ENCODE peak calls at places on chromosomes 12 and 14, in nine cellular contexts. G, C, U, B, L, Y, S, J and A are unnamed samples.

GRCh38 chr12:2277492-2278153 is 224.8 kb downstream of the CACNA1C start:
- DNase-seq in G (no peak), C (no peak), U (no peak), B (no peak), L (no peak), Y (no peak), S (no peak), J (no peak), A (no peak)

GRCh38 chr14:20782280-20782890 is 1.3 kb downstream of the RNASE6 start:
- DNase-seq in G (no peak), C (peak), U (no peak), B (peak), L (peak), Y (no peak), S (no peak), J (peak), A (peak)

GRCh38 chr12:38157274-38157932 is 159.2 kb upstream of the ALG10B start:
- DNase-seq in G (no peak), C (no peak), U (no peak), B (no peak), L (no peak), Y (no peak), S (no peak), J (no peak), A (no peak)

GRCh38 chr12:45217846-45218245 is 2.0 kb downstream of the ANO6 start:
- DNase-seq in G (peak), C (no peak), U (no peak), B (no peak), L (no peak), Y (peak), S (no peak), J (no peak), A (no peak)

GRCh38 chr12:89370850-89371249 is 18.5 kb upstream of the DUSP6 start:
- DNase-seq in G (peak), C (no peak), U (peak), B (no peak), L (no peak), Y (no peak), S (no peak), J (no peak), A (peak)

GRCh38 chr14:32648434-32648833 is 290.2 kb upstream of the NPAS3 start:
- DNase-seq in G (peak), C (no peak), U (no peak), B (no peak), L (peak), Y (no peak), S (no peak), J (no peak), A (peak)

GRCh38 chr12:46402861-46403731 is 30.5 kb upstream of the SLC38A2 start:
- DNase-seq in G (peak), C (no peak), U (no peak), B (no peak), L (no peak), Y (no peak), S (no peak), J (no peak), A (peak)

GRCh38 chr14:96281486-96281885 is 25.5 kb downstream of the BDKRB1 start:
- DNase-seq in G (no peak), C (no peak), U (no peak), B (no peak), L (no peak), Y (no peak), S (no peak), J (no peak), A (no peak)

GRCh38 chr14:95498622-95499353 is 17.7 kb downstream of the SYNE3 start:
- DNase-seq in G (no peak), C (no peak), U (no peak), B (no peak), L (peak), Y (no peak), S (peak), J (no peak), A (no peak)

GRCh38 chr14:76780875-76781647 is 19.8 kb downstream of the VASH1 start:
- DNase-seq in G (no peak), C (no peak), U (no peak), B (no peak), L (no peak), Y (no peak), S (peak), J (no peak), A (no peak)

GRCh38 chr12:104063712-104064030 is 660 bp upstream of the HCFC2 start:
- DNase-seq in G (no peak), C (no peak), U (no peak), B (no peak), L (no peak), Y (peak), S (no peak), J (no peak), A (no peak)

GRCh38 chr12:63068857-63069442 is 82.1 kb downstream of the AVPR1A start:
- DNase-seq in G (peak), C (peak), U (peak), B (peak), L (peak), Y (peak), S (peak), J (peak), A (peak)

GRCh38 chr12:40146800-40147797 is 41.2 kb upstream of the SLC2A13 start:
- DNase-seq in G (no peak), C (no peak), U (no peak), B (no peak), L (no peak), Y (no peak), S (no peak), J (no peak), A (no peak)

GRCh38 chr12:106027286-106027685 is 111.5 kb downstream of the NUAK1 start:
- DNase-seq in G (no peak), C (no peak), U (no peak), B (no peak), L (no peak), Y (no peak), S (no peak), J (no peak), A (no peak)

GRCh38 chr12:31650927-31651326 is 8.6 kb upstream of the ETFBKMT start:
- DNase-seq in G (no peak), C (no peak), U (no peak), B (no peak), L (peak), Y (no peak), S (no peak), J (no peak), A (no peak)

GRCh38 chr14:93347850-93348249 is 868 bp downstream of the COX8C start:
- DNase-seq in G (no peak), C (no peak), U (no peak), B (no peak), L (no peak), Y (no peak), S (no peak), J (peak), A (no peak)

GRCh38 chr14:23171251-23171975 is 12.0 kb downstream of the SLC7A8 start:
- DNase-seq in G (peak), C (no peak), U (no peak), B (no peak), L (no peak), Y (no peak), S (no peak), J (no peak), A (no peak)

DNA sequence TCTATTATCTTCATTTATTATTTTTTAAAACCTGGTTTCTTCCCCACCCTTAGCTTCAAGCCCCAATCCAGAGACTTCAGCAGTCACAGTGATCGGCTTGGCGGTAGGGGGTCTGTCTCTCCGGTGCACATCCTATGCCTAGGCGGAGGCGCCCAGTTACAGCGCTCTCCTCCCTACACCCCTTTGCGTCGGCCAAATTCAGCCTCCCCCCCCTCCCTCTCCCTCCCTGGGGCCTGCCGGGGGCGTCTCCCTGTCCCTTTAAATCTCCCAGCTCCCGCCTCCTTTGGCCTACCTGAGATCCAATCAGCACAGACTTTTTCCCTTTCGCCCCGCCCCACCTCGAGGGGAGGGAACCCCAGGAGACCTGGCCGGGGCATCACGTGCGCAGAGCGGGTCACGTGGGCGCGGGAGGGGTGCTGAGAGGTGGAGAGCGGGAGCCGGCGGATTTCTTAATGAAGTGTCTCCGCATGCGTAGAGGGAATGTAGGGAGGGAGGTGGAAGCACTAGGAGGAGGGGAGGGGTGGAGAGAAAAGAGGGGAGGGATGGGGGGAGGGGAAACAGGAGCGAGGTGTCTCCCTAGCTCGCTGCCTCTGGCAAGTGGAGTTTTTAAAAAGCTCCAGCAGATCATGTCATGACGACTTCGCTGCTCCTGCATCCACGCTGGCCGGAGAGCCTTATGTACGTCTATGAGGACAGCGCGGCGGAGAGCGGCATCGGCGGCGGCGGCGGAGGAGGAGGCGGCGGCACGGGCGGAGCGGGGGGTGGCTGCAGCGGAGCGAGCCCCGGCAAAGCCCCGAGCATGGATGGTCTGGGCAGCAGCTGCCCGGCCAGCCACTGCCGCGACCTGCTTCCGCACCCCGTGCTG is at the start of gene HOXC13:
- DNase-seq in G (peak), C (peak), U (peak), B (peak), L (peak), Y (peak), S (peak), J (peak), A (peak)
- TF ChIP-seq EZH2phosphoT487 in G (peak), C (peak), U (no peak), B (peak), L (peak), Y (no peak), S (peak), J (no peak), A (no peak)

DNA sequence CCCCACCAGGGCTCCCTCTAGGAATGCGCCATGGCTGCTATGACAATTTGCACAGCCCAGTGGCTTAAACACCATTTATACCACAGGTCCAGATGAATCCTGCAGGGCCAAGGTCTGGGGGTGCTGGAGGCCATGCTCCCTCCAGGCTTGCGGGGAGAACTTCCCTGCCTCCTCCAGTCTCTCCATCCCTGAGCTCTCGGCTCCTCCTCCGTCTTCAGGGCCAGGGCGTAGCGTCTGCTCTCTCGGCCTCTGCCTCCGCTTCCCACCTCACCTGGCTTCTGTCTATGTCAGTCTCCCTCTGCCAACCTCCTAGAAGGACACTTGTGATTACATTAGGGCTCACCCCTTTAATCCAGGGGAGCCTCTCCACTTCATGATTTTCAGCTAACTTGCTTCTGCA is 401.3 kb downstream of the TMEM121 start:
- DNase-seq in G (no peak), C (no peak), U (no peak), B (no peak), L (no peak), Y (no peak), S (no peak), J (no peak), A (no peak)
- TF ChIP-seq EZH2phosphoT487 in G (no peak), C (no peak), U (no peak), B (no peak), L (no peak), Y (no peak), S (no peak), J (no peak), A (no peak)

GRCh38 chr14:33794791-33795300 is 156.0 kb downstream of the EGLN3 start:
- DNase-seq in G (peak), C (no peak), U (no peak), B (no peak), L (no peak), Y (no peak), S (no peak), J (no peak), A (no peak)
- TF ChIP-seq EZH2phosphoT487 in G (no peak), C (no peak), U (no peak), B (no peak), L (no peak), Y (no peak), S (no peak), J (no peak), A (no peak)

GRCh38 chr12:102484017-102484731 is 3.8 kb upstream of the IGF1 start:
- DNase-seq in G (peak), C (peak), U (peak), B (peak), L (peak), Y (peak), S (peak), J (peak), A (peak)
- TF ChIP-seq EZH2phosphoT487 in G (no peak), C (no peak), U (no peak), B (no peak), L (no peak), Y (no peak), S (no peak), J (no peak), A (no peak)

GRCh38 chr12:48198619-48198973 is 4.5 kb downstream of the OR10AD1 start:
- DNase-seq in G (peak), C (no peak), U (no peak), B (peak), L (no peak), Y (no peak), S (peak), J (no peak), A (no peak)
- TF ChIP-seq EZH2phosphoT487 in G (no peak), C (no peak), U (no peak), B (no peak), L (no peak), Y (no peak), S (no peak), J (no peak), A (no peak)

DNA sequence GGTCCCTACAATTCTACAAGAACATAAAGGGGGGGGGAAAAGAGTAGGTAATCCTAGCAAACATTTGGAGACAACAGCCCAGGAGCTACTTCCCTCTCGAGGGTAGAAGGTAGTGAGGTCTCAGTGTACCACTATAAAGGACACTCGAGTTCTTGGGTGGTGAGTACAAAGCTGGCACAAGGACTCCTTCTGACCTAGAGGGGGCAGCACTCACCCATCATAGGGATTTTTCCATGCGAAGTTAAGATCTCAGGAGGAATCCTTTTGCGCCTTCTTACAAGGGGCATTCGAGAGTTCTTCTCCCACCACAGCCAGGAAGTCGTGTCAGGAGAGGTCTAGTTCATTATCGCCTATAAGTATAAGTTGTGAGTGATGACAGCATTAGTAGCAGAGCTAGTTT is 200.2 kb upstream of the RBM19 start:
- DNase-seq in G (peak), C (peak), U (peak), B (peak), L (peak), Y (no peak), S (peak), J (peak), A (peak)
- TF ChIP-seq EZH2phosphoT487 in G (no peak), C (peak), U (no peak), B (no peak), L (no peak), Y (no peak), S (no peak), J (no peak), A (no peak)

DNA sequence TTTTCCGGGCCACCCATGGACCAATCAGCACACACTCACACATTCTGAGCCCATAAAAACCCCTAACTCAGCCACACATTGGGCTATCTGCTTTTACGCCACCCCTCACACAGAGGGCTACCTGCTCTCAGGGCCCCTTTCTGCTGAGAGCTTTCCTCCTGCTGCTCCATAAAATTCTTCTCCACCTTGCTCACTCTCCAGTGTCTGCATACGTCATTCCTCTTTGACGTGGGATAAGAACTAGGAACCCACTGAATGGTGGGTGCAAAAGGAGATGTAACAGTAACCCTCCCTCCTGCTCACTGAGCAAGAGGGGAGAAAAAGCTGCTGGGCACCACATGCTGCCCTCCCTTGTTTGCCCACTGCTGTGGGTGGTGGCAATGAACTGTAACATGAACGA is 596.7 kb upstream of the TMEM132C start:
- DNase-seq in G (no peak), C (no peak), U (no peak), B (no peak), L (no peak), Y (no peak), S (no peak), J (no peak), A (no peak)
- TF ChIP-seq EZH2phosphoT487 in G (no peak), C (no peak), U (no peak), B (no peak), L (no peak), Y (no peak), S (no peak), J (no peak), A (no peak)

DNA sequence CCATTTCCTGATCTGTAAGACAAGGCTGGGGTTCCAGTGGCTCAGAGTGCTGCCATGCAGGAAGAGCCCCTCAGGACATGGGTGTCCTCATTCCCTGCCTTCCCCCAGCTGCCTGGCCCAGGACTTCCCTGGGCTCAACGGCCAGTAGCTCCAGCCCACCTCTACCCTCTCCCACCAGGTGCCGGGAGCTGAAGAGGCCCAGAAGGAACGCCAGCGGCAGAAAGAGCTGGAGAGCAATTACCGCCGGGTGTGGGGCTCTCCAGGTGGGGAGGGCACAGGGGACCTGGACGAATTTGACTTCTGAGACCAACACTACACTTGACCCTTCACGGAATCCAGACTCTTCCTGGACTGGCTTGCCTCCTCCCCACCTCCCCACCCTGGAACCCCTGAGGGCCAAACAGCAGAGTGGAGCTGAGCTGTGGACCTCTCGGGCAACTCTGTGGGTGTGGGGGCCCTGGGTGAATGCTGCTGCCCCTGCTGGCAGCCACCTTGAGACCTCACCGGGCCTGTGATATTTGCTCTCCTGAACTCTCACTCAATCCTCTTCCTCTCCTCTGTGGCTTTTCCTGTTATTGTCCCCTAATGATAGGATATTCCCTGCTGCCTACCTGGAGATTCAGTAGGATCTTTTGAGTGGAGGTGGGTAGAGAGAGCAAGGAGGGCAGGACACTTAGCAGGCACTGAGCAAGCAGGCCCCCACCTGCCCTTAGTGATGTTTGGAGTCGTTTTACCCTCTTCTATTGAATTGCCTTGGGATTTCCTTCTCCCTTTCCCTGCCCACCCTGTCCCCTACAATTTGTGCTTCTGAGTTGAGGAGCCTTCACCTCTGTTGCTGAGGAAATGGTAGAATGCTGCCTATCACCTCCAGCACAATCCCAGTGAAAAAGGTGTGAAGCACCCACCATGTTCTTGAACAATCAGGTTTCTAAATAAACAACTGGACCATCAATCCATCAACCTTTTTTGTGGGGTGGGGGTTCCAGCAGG is 17.6 kb downstream of the AGAP2 start:
- DNase-seq in G (no peak), C (no peak), U (no peak), B (no peak), L (peak), Y (no peak), S (no peak), J (no peak), A (no peak)
- TF ChIP-seq EZH2phosphoT487 in G (no peak), C (no peak), U (no peak), B (no peak), L (no peak), Y (no peak), S (no peak), J (no peak), A (no peak)